ENCODE peak calls at places on chromosomes 7 and 10, in five cellular contexts. H is dorsolateral prefrontal cortex, S is left ventricle myocardium inferior, D is fibroblast of lung, X is psoas muscle. A is an unnamed sample.

GRCh38 chr7:37540917-37541316 is 92.3 kb upstream of the ELMO1 start:
- DNase-seq in H (no peak), S (no peak), D (no peak), X (peak), A (no peak)

GRCh38 chr7:56199639-56200038 is 83.4 kb upstream of the NUPR2 start:
- DNase-seq in H (no peak), S (no peak), D (no peak), X (no peak), A (no peak)

GRCh38 chr7:135597926-135598305 is 40.2 kb downstream of the NUP205 start:
- DNase-seq in H (no peak), S (no peak), D (no peak), X (no peak), A (no peak)

GRCh38 chr7:24820730-24821044 is 63.4 kb upstream of the GSDME start:
- DNase-seq in H (no peak), S (no peak), D (no peak), X (no peak), A (no peak)

GRCh38 chr7:122412886-122413285 is 108.3 kb upstream of the FEZF1 start:
- DNase-seq in H (no peak), S (no peak), D (peak), X (no peak), A (peak)

GRCh38 chr10:125414998-125415397 is 254.6 kb upstream of the CTBP2 start:
- DNase-seq in H (no peak), S (no peak), D (no peak), X (no peak), A (no peak)

GRCh38 chr7:2199956-2200583 is 32.7 kb downstream of the MAD1L1 start:
- DNase-seq in H (no peak), S (no peak), D (no peak), X (no peak), A (no peak)

GRCh38 chr7:70489808-70490207 is 642.1 kb upstream of the GALNT17 start:
- DNase-seq in H (no peak), S (no peak), D (no peak), X (no peak), A (no peak)

GRCh38 chr10:75817224-75817623 is 385.8 kb downstream of the LRMDA start:
- DNase-seq in H (no peak), S (no peak), D (no peak), X (no peak), A (no peak)

GRCh38 chr7:116588225-116588624 is 63.4 kb downstream of the CAV1 start:
- DNase-seq in H (no peak), S (no peak), D (peak), X (no peak), A (peak)

GRCh38 chr7:149838992-149839408 is 825 bp downstream of the ZNF862 start:
- DNase-seq in H (no peak), S (no peak), D (peak), X (no peak), A (peak)
- TF ChIP-seq CTCF in H (no peak), S (no peak), D (no peak), X (no peak), A (no peak)

DNA sequence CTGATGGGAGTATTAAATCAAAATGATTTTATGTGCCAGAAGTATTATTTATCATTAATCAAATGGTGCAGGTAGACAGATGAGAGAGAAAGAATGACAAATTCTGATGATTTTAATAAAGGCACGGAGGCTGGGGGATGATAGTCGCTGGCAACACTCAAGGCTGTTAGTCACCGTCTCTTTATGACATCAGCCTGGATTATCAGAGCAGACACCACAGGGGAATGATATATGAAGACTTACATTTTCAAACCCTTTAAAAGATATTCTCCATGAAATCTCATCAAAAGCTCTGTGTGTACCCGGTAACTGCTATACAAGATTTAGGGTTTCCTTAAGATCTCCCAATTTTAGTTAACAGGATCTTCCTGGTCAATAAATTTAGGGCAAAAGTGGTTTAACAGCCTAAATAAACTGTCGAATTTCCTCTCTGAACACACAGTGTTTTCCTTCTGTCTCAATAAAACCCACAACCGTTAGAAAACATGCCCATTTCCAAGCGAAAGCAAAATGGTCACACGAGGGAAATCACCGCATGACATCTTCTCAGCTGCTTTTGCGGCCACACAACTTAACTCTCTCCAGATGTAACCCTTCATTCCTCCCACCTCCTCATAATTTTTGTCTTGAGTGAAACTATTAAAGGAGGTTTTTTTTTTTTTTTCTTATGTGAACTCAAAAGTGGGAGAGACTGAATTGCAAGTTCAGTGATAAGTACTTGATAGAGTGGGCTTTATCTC is 133.2 kb upstream of the FAM171A1 start:
- DNase-seq in H (no peak), S (no peak), D (peak), X (no peak), A (peak)
- H3K4me3 ChIP-seq in H (no peak), S (peak), D (no peak), X (no peak), A (no peak)

GRCh38 chr10:17375936-17376584 is 78.3 kb downstream of the ST8SIA6 start:
- DNase-seq in H (no peak), S (no peak), D (no peak), X (no peak), A (no peak)
- TF ChIP-seq CTCF in H (no peak), S (no peak), D (peak), X (no peak), A (peak)

DNA sequence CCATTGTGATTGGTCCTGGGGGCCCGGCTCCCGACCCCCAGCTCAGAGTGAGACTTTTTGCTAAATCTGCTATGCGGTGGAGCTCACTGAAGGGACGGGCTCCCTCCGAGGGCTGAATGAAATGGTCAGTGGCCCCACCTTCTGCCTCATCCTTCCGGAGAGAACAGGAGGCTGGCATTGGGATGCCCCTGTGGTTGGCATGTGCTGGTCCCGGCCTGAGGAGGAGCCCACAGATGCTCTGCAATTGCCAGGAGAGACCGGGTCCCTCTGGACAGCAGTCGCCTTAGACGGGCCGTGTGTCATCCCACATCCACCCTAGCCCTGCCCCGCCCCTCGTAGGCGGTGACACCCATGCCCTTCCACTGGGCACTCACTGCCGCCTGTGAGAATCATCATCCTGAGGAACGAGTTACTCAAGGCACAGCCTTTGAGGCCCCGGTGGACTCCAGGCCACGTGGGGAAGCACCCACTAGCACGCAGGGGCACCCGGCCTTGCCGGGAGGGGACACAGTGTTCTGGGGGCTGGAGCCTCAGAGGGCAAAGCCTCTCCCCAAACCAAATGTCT is 21.2 kb upstream of the DPYSL4 start:
- DNase-seq in H (no peak), S (no peak), D (no peak), X (peak), A (no peak)
- H3K4me3 ChIP-seq in H (no peak), S (no peak), D (no peak), X (no peak), A (no peak)

DNA sequence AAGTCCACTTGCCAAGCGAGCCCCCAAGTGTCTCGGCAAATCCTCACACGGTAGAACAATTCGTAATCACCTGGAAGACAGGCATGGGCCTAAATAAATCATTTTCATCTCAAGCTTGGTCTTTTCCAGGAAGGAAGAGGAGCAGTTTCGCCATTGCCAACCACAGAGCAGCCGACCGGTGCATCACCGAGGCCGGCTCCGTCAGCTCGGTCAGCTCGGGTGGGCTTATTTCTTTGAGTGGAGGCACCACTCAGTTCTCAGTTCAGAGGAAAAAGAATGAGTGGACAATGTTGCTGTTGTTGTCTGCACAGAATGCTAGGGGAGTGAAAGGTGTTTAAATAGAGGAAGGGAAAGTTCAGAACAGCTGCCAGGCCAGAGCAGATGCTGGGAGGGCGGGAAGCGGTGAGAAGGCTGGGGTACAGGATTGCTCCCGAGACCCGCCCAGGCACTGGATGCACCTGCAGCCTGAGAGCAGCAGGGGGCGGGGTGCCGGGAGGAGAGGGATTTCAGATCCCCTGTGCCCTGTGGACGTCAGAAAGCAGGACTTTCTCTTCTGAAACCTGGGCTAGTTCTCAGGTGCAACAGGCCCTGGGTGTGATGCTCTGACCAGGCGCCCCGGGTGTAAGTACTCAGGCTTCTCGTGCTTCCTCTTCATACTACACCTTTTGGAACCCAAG is 17.7 kb upstream of the IGFBP3 start:
- DNase-seq in H (no peak), S (no peak), D (no peak), X (no peak), A (no peak)
- TF ChIP-seq CTCF in H (no peak), S (no peak), D (no peak), X (no peak), A (peak)

DNA sequence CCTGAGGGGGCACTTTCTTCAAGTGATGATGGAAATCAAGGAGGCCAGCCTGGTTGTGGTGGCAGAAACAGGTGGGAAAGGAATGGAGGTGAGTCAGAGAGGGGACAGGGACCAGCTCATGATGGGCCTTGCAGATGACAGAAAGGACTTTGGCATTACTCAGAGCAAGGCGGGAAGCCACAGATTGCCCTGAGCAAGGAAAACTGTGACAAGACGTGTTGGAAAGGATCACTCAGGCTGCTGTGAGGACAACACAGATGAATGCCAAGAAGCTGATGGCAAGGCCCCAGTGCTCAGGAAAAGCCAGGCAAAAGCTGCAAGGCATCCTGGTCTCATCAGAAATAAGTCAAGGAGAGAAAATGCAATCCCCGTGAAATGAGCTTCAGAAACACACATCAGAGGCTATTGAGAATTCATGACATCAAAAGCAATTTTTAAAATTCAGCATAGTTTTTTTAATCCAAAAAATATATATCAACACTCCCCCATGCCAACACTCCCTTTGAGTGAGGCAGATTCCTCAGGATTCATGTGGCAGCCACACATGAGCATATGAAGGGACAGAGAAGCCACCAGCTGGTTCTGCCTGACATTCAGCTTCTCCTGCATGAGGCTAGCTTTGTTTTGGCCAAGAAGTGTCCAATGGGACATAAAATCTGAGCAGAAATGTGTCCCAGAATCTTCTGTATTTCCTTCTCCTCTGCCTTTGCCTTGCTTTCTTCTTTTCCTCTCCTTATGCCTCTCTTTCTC is 244.5 kb upstream of the MYO3A start:
- DNase-seq in H (no peak), S (no peak), D (no peak), X (no peak), A (no peak)
- H3K4me3 ChIP-seq in H (no peak), S (no peak), D (no peak), X (no peak), A (no peak)

GRCh38 chr10:98667081-98667480 is 220.3 kb upstream of the HPS1 start:
- DNase-seq in H (no peak), S (no peak), D (no peak), X (no peak), A (no peak)

GRCh38 chr10:98659951-98660350 is 213.2 kb upstream of the HPS1 start:
- DNase-seq in H (no peak), S (no peak), D (no peak), X (no peak), A (no peak)

DNA sequence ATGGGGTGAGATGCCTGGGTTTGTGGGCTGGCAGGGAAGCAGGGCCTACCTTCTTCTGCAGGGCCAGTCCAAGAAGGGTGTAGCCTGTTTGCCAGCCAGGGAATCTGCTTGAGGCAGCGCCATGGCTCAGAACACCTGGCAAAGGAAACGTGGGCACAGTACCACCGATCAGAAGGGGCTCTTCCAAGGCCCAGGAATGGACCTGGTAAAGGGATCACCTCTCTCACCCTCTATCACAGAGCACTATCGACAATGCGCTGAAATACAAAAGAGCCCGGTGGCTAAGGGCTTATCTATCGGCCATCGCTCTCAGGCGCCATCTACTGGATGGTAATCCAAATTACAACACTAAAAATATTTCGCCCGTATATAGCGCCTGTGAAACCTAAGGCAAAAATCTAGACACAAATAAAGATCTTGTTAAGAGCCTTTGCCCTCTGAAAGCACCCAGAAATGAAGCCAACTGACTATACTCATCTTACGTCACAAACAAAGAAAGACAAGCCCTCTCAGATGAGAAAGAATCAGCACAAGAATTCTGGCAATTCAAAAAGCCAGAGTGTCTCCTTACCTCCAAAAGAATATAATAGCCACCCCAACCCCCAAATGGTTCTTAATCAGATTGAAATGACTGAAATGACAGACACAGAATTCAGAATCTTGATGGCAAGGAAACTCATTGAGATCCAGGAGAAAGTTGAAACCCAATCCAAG is 217.8 kb upstream of the HPS1 start:
- DNase-seq in H (no peak), S (no peak), D (no peak), X (no peak), A (peak)
- TF ChIP-seq CTCF in H (peak), S (peak), D (peak), X (peak), A (peak)

GRCh38 chr7:47574473-47575328 is 7.2 kb downstream of the TNS3 start:
- DNase-seq in H (no peak), S (no peak), D (no peak), X (no peak), A (no peak)
- H3K4me3 ChIP-seq in H (no peak), S (no peak), D (no peak), X (no peak), A (no peak)

GRCh38 chr10:8498290-8498689 is 443.8 kb downstream of the GATA3 start:
- DNase-seq in H (no peak), S (no peak), D (no peak), X (no peak), A (no peak)
- TF ChIP-seq CTCF in H (no peak), S (no peak), D (no peak), X (no peak), A (no peak)

DNA sequence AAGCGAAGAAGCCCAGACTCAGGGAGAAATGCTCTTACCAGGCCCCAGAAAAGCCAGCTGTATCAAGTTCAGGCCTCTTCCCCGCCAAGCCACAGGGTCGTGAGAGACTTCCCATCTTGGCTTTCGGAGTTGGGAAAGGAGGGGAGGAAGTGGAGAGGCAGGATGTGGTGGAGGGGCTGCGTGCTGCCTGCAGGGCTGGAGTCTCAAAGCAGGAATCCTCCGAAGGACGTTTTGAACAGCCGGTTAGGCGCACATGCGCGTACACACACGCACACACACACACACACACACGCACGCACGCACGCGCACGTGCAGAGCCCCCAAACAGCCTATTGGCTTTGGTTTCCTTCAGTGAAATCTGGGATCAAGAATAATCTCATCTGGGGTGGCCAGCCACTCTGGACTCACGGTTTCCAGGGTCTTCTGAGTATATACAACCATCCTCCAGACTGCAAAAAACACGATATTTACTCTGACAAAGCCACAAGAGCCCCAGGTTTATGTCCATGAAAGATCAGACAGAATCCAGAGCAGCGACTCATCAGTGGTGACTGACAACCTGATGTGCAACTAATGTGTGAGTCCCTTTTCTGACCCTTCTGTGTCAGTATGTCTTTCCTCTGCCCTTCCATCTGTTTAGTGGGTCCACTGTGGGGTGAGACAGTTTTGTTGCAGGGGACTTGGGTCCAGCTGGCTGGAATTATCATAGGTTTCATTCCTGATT is 115.0 kb upstream of the ZNF438 start:
- DNase-seq in H (no peak), S (peak), D (peak), X (peak), A (peak)
- H3K4me3 ChIP-seq in H (no peak), S (peak), D (no peak), X (no peak), A (no peak)

A was measured in astrocyte of the spinal cord.